ENCODE peak calls at places on chromosomes 6 and 20, in eight cellular contexts. J is fibroblast of lung, I is spleen, G is upper lobe of right lung, C is foreskin fibroblast, Y is mucosa of descending colon, P is astrocyte of the spinal cord, Q is epithelial cell of esophagus. S is an unnamed sample.

GRCh38 chr20:40414843-40415615 is 274.0 kb downstream of the MAFB start:
- DNase-seq in J (no peak), I (no peak), G (no peak), C (no peak), Y (no peak), P (no peak), Q (peak; percentile 87), S (no peak)

GRCh38 chr6:39335780-39336541 is 13.5 kb upstream of the KCNK16 start:
- DNase-seq in J (no peak), I (no peak), G (no peak), C (peak; percentile 6), Y (no peak), P (peak; percentile 7), Q (no peak), S (no peak)

GRCh38 chr6:7468382-7469081 is 72.9 kb upstream of the DSP start:
- DNase-seq in J (peak; percentile 56), I (no peak), G (no peak), C (peak; percentile 7), Y (no peak), P (peak; percentile 40), Q (peak; percentile 72), S (no peak)

GRCh38 chr6:88124925-88125557 is 41.1 kb downstream of the CNR1 start:
- DNase-seq in J (no peak), I (no peak), G (no peak), C (no peak), Y (no peak), P (no peak), Q (no peak), S (no peak)

GRCh38 chr6:37096025-37096424 is 73.9 kb upstream of the PIM1 start:
- DNase-seq in J (no peak), I (no peak), G (no peak), C (no peak), Y (no peak), P (no peak), Q (no peak), S (no peak)

GRCh38 chr6:138115877-138116660 is 8.8 kb upstream of the PERP start:
- DNase-seq in J (peak; percentile 59), I (peak; percentile 83), G (no peak), C (peak; percentile 51), Y (no peak), P (peak; percentile 71), Q (peak; percentile 77), S (peak; percentile 61)

GRCh38 chr20:52035977-52036376 is 155.6 kb downstream of the ZFP64 start:
- DNase-seq in J (no peak), I (no peak), G (no peak), C (no peak), Y (no peak), P (no peak), Q (peak; percentile 29), S (no peak)

GRCh38 chr20:46111028-46111835 is 6.9 kb upstream of the CD40 start:
- DNase-seq in J (no peak), I (no peak), G (no peak), C (no peak), Y (no peak), P (no peak), Q (no peak), S (peak; percentile 58)

GRCh38 chr20:64099086-64099786 is 8.1 kb downstream of the NPBWR2 start:
- DNase-seq in J (no peak), I (no peak), G (no peak), C (no peak), Y (no peak), P (no peak), Q (no peak), S (no peak)

GRCh38 chr6:3542032-3542640 is 85.3 kb upstream of the SLC22A23 start:
- DNase-seq in J (no peak), I (no peak), G (no peak), C (no peak), Y (no peak), P (no peak), Q (peak; percentile 26), S (no peak)

GRCh38 chr6:13865132-13865531 is 50.8 kb upstream of the MCUR1 start:
- DNase-seq in J (no peak), I (no peak), G (no peak), C (no peak), Y (no peak), P (no peak), Q (no peak), S (no peak)

GRCh38 chr6:105072799-105073199 is 107.0 kb downstream of the POPDC3 start:
- DNase-seq in J (peak; percentile 24), I (no peak), G (no peak), C (peak; percentile 50), Y (no peak), P (no peak), Q (peak; percentile 82), S (no peak)

GRCh38 chr20:51528263-51529026 is 14.1 kb downstream of the NFATC2 start:
- DNase-seq in J (no peak), I (no peak), G (no peak), C (no peak), Y (no peak), P (no peak), Q (no peak), S (no peak)

GRCh38 chr20:51533291-51534172 is 9.0 kb downstream of the NFATC2 start:
- DNase-seq in J (peak; percentile 74), I (peak; percentile 73), G (no peak), C (peak; percentile 39), Y (no peak), P (peak; percentile 59), Q (peak; percentile 75), S (no peak)

GRCh38 chr20:34124469-34125249 is 12.6 kb upstream of the EIF2S2 start:
- DNase-seq in J (no peak), I (no peak), G (no peak), C (no peak), Y (no peak), P (no peak), Q (no peak), S (peak; percentile 68)

GRCh38 chr6:163861627-163862026 is 447.1 kb downstream of the QKI start:
- DNase-seq in J (no peak), I (no peak), G (no peak), C (no peak), Y (no peak), P (no peak), Q (no peak), S (no peak)

GRCh38 chr6:83086751-83087150 is 19.3 kb downstream of the DOP1A start:
- DNase-seq in J (no peak), I (no peak), G (no peak), C (no peak), Y (no peak), P (no peak), Q (no peak), S (peak; percentile 63)

GRCh38 chr6:18213439-18213838 is 50.9 kb downstream of the DEK start:
- DNase-seq in J (no peak), I (no peak), G (no peak), C (no peak), Y (no peak), P (no peak), Q (no peak), S (no peak)

GRCh38 chr20:53463101-53463972 is 130.3 kb downstream of the ZNF217 start:
- DNase-seq in J (no peak), I (no peak), G (no peak), C (no peak), Y (no peak), P (no peak), Q (peak; percentile 55), S (no peak)

GRCh38 chr20:61874421-61875068 is 191.1 kb downstream of the TAF4 start:
- DNase-seq in J (peak; percentile 45), I (no peak), G (no peak), C (peak; percentile 2), Y (peak; percentile 46), P (peak; percentile 14), Q (peak; percentile 52), S (no peak)

GRCh38 chr6:43978473-43979360 is 148.5 kb downstream of the MRPL14 start:
- DNase-seq in J (no peak), I (no peak), G (no peak), C (peak; percentile 26), Y (no peak), P (no peak), Q (peak; percentile 53), S (no peak)

GRCh38 chr20:53809242-53809641 is 215.6 kb upstream of the ZNF217 start:
- DNase-seq in J (no peak), I (no peak), G (no peak), C (no peak), Y (no peak), P (no peak), Q (no peak), S (no peak)

GRCh38 chr6:109379706-109380105 is 2.6 kb downstream of the CD164 start:
- DNase-seq in J (peak; percentile 70), I (no peak), G (no peak), C (peak; percentile 21), Y (no peak), P (peak; percentile 22), Q (no peak), S (no peak)

GRCh38 chr6:63352587-63353281 is 33.0 kb upstream of the LGSN start:
- DNase-seq in J (peak; percentile 23), I (no peak), G (no peak), C (no peak), Y (no peak), P (peak; percentile 39), Q (peak; percentile 57), S (peak; percentile 62)

GRCh38 chr6:121959501-121959900 is 440.0 kb upstream of the HSF2 start:
- DNase-seq in J (no peak), I (no peak), G (no peak), C (no peak), Y (no peak), P (no peak), Q (no peak), S (no peak)

GRCh38 chr20:8664778-8665177 is 404.1 kb upstream of the PLCB4 start:
- DNase-seq in J (no peak), I (no peak), G (no peak), C (no peak), Y (no peak), P (no peak), Q (no peak), S (no peak)
- TF ChIP-seq CTCF in J (no peak), I (no peak), G (no peak), C (no peak), Y (no peak), P (peak; percentile 14), Q (no peak), S (no peak)

GRCh38 chr6:169096326-169096882 is 157.2 kb downstream of the THBS2 start:
- DNase-seq in J (no peak), I (no peak), G (no peak), C (no peak), Y (no peak), P (no peak), Q (no peak), S (no peak)
- TF ChIP-seq CTCF in J (peak; percentile 12), I (no peak), G (no peak), C (no peak), Y (no peak), P (no peak), Q (no peak), S (no peak)

DNA sequence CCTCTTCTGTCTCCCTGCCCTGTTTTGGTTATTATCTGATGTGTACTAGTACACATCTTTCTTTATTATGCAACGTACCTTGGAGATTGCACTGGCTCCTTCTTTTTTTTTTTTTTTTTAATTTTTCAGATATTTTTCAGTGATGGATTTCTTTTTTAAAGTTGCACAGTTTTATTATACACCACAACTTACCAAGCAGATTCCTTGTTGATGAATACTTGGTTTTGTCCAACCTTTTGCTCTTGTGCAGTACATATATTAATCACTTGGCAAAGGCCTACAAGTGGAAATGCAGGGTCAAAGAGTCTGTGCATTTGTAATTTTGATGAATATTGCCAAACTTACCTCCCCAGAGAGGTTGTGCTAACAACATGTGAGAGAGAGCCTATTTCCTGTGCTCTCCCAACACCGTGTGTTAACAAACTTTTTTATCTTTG is 50.1 kb upstream of the RNF24 start:
- DNase-seq in J (peak; percentile 87), I (no peak), G (no peak), C (peak; percentile 83), Y (no peak), P (no peak), Q (no peak), S (no peak)
- TF ChIP-seq CTCF in J (no peak), I (no peak), G (no peak), C (no peak), Y (no peak), P (no peak), Q (no peak), S (no peak)

GRCh38 chr20:5786930-5787826 is 37.0 kb downstream of the SHLD1 start:
- DNase-seq in J (peak; percentile 66), I (no peak), G (no peak), C (peak; percentile 64), Y (no peak), P (peak; percentile 76), Q (peak; percentile 15), S (no peak)
- TF ChIP-seq CTCF in J (no peak), I (no peak), G (no peak), C (no peak), Y (no peak), P (no peak), Q (no peak), S (no peak)

S was measured in GM10248.